ENCODE peak calls at places on chromosomes 13 and 19, in five cellular contexts. One of them, this sample, is unnamed.
A peak's percentile ranks its signal among the peaks of the same experiment; 100 is the strongest.

GRCh38 chr13:113964251-113964995 is 9.5 kb downstream of the C13orf46 start:
- DNase-seq in GM12878: no peak
- DNase-seq in H1: no peak
- DNase-seq in SK-N-SH: no peak
- DNase-seq in K562: no peak
- DNase-seq in this sample: no peak

GRCh38 chr13:111398715-111399299 is 78.4 kb downstream of the TEX29 start:
- DNase-seq in GM12878: no peak
- DNase-seq in H1: no peak
- DNase-seq in SK-N-SH: no peak
- DNase-seq in K562: peak; percentile 22
- DNase-seq in this sample: no peak

GRCh38 chr13:79581870-79582315 is 100.9 kb downstream of the NDFIP2 start:
- DNase-seq in GM12878: no peak
- DNase-seq in H1: no peak
- DNase-seq in SK-N-SH: no peak
- DNase-seq in K562: no peak
- DNase-seq in this sample: no peak

GRCh38 chr13:30755678-30756077 is 20.3 kb downstream of the ALOX5AP start:
- DNase-seq in GM12878: no peak
- DNase-seq in H1: no peak
- DNase-seq in SK-N-SH: no peak
- DNase-seq in K562: no peak
- DNase-seq in this sample: no peak

GRCh38 chr19:5246554-5247155 is 94.0 kb downstream of the PTPRS start:
- DNase-seq in GM12878: no peak
- DNase-seq in H1: no peak
- DNase-seq in SK-N-SH: no peak
- DNase-seq in K562: no peak
- DNase-seq in this sample: no peak

GRCh38 chr13:20019033-20019432 is 60.5 kb downstream of the ZMYM2 start:
- DNase-seq in GM12878: no peak
- DNase-seq in H1: no peak
- DNase-seq in SK-N-SH: no peak
- DNase-seq in K562: no peak
- DNase-seq in this sample: no peak

GRCh38 chr19:16619456-16619855 is 8.5 kb downstream of the MED26 start:
- DNase-seq in GM12878: no peak
- DNase-seq in H1: no peak
- DNase-seq in SK-N-SH: no peak
- DNase-seq in K562: no peak
- DNase-seq in this sample: no peak

GRCh38 chr19:28351761-28352160 is 861.2 kb downstream of the UQCRFS1 start:
- DNase-seq in GM12878: no peak
- DNase-seq in H1: no peak
- DNase-seq in SK-N-SH: no peak
- DNase-seq in K562: no peak
- DNase-seq in this sample: no peak

GRCh38 chr19:31174948-31175347 is 174.3 kb downstream of the TSHZ3 start:
- DNase-seq in GM12878: no peak
- DNase-seq in H1: no peak
- DNase-seq in SK-N-SH: no peak
- DNase-seq in K562: no peak
- DNase-seq in this sample: no peak

GRCh38 chr19:35928507-35928906 is 7.7 kb upstream of the LRFN3 start:
- DNase-seq in GM12878: no peak
- DNase-seq in H1: no peak
- DNase-seq in SK-N-SH: no peak
- DNase-seq in K562: no peak
- DNase-seq in this sample: no peak

GRCh38 chr13:74166286-74166685 is 32.1 kb upstream of the KLF12 start:
- DNase-seq in GM12878: no peak
- DNase-seq in H1: no peak
- DNase-seq in SK-N-SH: no peak
- DNase-seq in K562: no peak
- DNase-seq in this sample: no peak

GRCh38 chr13:21043898-21044297 is 17.5 kb downstream of the LATS2 start:
- DNase-seq in GM12878: no peak
- DNase-seq in H1: no peak
- DNase-seq in SK-N-SH: no peak
- DNase-seq in K562: no peak
- DNase-seq in this sample: no peak

GRCh38 chr13:110676511-110677204 is 29.3 kb downstream of the CARS2 start:
- DNase-seq in GM12878: peak; percentile 63
- DNase-seq in H1: no peak
- DNase-seq in SK-N-SH: no peak
- DNase-seq in K562: no peak
- DNase-seq in this sample: no peak

GRCh38 chr19:36574762-36575161 is 1.7 kb upstream of the ZNF529 start:
- DNase-seq in GM12878: no peak
- DNase-seq in H1: no peak
- DNase-seq in SK-N-SH: no peak
- DNase-seq in K562: no peak
- DNase-seq in this sample: no peak

GRCh38 chr19:3721900-3722442 is 13.8 kb downstream of the TJP3 start:
- DNase-seq in GM12878: no peak
- DNase-seq in H1: no peak
- DNase-seq in SK-N-SH: no peak
- DNase-seq in K562: peak; percentile 3
- DNase-seq in this sample: no peak

GRCh38 chr13:38967446-38967845 is 23.2 kb downstream of the STOML3 start:
- DNase-seq in GM12878: no peak
- DNase-seq in H1: no peak
- DNase-seq in SK-N-SH: no peak
- DNase-seq in K562: no peak
- DNase-seq in this sample: no peak
- TF ChIP-seq GABPA in GM12878: no peak
- TF ChIP-seq GABPA in H1: no peak
- TF ChIP-seq GABPA in SK-N-SH: no peak
- TF ChIP-seq GABPA in K562: no peak
- TF ChIP-seq GABPA in this sample: no peak

DNA sequence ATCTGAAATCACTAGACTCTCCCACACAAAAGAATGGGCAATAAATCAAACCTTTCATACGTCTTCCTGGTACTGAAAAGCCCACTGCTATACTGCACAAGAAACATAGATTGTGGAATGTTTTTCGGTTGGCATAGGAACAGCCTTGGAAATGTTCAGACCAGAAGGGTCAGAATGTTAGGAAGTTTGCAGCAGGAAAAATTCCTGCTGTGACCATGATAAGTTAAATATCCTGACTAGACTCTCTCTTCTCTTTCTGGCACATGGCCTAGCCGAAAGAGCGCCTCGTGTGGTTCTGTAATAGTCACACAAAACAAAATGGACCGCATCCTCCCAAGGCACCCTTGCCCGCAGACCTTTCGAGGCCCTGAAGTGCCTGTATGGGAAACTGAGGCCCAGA is 427.2 kb downstream of the COG6 start:
- DNase-seq in GM12878: no peak
- DNase-seq in H1: no peak
- DNase-seq in SK-N-SH: no peak
- DNase-seq in K562: no peak
- DNase-seq in this sample: no peak
- TF ChIP-seq CTCF in GM12878: no peak
- TF ChIP-seq CTCF in H1: peak; percentile 17
- TF ChIP-seq CTCF in SK-N-SH: no peak
- TF ChIP-seq CTCF in K562: no peak
- TF ChIP-seq CTCF in this sample: no peak

GRCh38 chr13:94308808-94309207 is 170.7 kb downstream of the DCT start:
- DNase-seq in GM12878: no peak
- DNase-seq in H1: no peak
- DNase-seq in SK-N-SH: no peak
- DNase-seq in K562: no peak
- DNase-seq in this sample: no peak

GRCh38 chr13:94312511-94313191 is 166.8 kb downstream of the DCT start:
- DNase-seq in GM12878: peak; percentile 62
- DNase-seq in H1: no peak
- DNase-seq in SK-N-SH: no peak
- DNase-seq in K562: no peak
- DNase-seq in this sample: no peak

GRCh38 chr13:94311893-94312292 is 167.6 kb downstream of the DCT start:
- DNase-seq in GM12878: no peak
- DNase-seq in H1: no peak
- DNase-seq in SK-N-SH: no peak
- DNase-seq in K562: no peak
- DNase-seq in this sample: no peak

GRCh38 chr13:94309576-94309975 is 169.9 kb downstream of the DCT start:
- DNase-seq in GM12878: no peak
- DNase-seq in H1: no peak
- DNase-seq in SK-N-SH: no peak
- DNase-seq in K562: no peak
- DNase-seq in this sample: no peak

DNA sequence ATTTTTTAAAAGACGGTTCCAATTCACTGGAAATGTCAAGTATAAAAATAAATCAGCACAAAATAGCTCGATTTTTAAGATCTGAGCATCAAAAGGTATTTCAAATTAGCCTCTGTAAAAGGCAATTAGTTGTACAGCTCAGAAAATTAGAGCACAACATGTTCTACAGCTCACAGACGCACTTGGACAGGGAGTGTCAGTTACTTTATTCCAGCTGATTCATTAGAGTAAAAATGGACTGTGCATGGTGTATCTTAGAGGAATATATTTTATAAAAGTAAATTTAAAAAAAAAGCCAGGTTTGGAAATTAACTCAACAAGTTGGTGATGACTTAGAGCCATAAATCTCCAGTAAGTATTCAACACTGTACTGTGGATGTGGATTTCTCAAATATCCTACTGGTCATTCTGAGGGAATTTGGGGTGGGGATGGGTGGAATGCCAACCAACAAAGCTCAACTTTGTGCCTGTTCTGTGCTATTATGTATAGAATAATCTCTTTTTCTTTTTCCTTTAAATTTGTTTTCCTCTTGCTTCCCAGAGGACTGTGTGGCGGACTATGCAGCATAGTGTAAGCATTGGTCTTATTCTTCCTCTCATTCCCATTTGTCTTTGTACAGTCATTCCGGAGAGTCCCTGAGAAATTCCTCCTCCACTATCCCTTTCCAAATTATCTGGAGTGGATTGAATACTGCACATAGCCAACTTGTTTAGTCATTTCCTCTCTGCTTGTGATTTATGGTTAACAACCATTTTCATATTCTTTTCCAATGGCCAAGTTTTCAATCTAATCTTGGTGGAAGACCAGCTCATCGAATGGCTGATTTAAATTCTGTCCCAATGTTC is 169.3 kb downstream of the DCT start:
- DNase-seq in GM12878: no peak
- DNase-seq in H1: no peak
- DNase-seq in SK-N-SH: no peak
- DNase-seq in K562: no peak
- DNase-seq in this sample: no peak
- TF ChIP-seq GABPA in GM12878: no peak
- TF ChIP-seq GABPA in H1: no peak
- TF ChIP-seq GABPA in SK-N-SH: peak; percentile 18
- TF ChIP-seq GABPA in K562: no peak
- TF ChIP-seq GABPA in this sample: no peak

GRCh38 chr13:26499209-26499601 is 58.3 kb upstream of the WASF3 start:
- DNase-seq in GM12878: no peak
- DNase-seq in H1: no peak
- DNase-seq in SK-N-SH: no peak
- DNase-seq in K562: no peak
- DNase-seq in this sample: no peak
- TF ChIP-seq CTCF in GM12878: no peak
- TF ChIP-seq CTCF in H1: no peak
- TF ChIP-seq CTCF in SK-N-SH: no peak
- TF ChIP-seq CTCF in K562: peak; percentile 23
- TF ChIP-seq CTCF in this sample: no peak

This sample was measured in HL-60.